ENCODE peak calls at places on chromosomes 4 and X, in seven cellular contexts. E is K562, B is IMR-90, W is mammary epithelial cell, V is neuronal stem cell, M is neural progenitor cell, Z is PC-3. A is an unnamed sample.

GRCh38 chr4:77196866-77197265 is 39.9 kb downstream of the CCNG2 start:
- DNase-seq in Z (no peak), V (no peak), M (no peak), W (no peak), E (no peak), B (no peak), A (no peak)

GRCh38 chr4:55947912-55948725 is 626 bp upstream of the CEP135 start:
- DNase-seq in V (no peak), E (peak; percentile 28), Z (peak; percentile 96), M (no peak), W (peak; percentile 93), B (peak; percentile 98), A (peak; percentile 95)

GRCh38 chr4:41541697-41542096 is 3.7 kb downstream of the LIMCH1 start:
- DNase-seq in B (no peak), V (no peak), Z (no peak), W (no peak), E (no peak), M (no peak), A (peak; percentile 18)

GRCh38 chr4:1863297-1864033 is 7.5 kb upstream of the LETM1 start:
- DNase-seq in V (no peak), B (no peak), M (no peak), E (no peak), Z (no peak), W (no peak), A (no peak)

GRCh38 chrX:27008486-27008885 is 454.7 kb downstream of the PPP4R3C start:
- DNase-seq in E (no peak), Z (no peak), M (peak; percentile 3), V (no peak), W (no peak), B (no peak), A (no peak)

GRCh38 chrX:28585767-28586166 is 1.5 kb upstream of the IL1RAPL1 start:
- DNase-seq in M (peak; percentile 19), V (no peak), B (no peak), W (no peak), Z (no peak), E (no peak), A (no peak)

GRCh38 chrX:51855698-51856097 is 37.7 kb upstream of the MAGED1 start:
- DNase-seq in B (no peak), W (no peak), M (no peak), E (no peak), V (no peak), Z (no peak), A (no peak)

GRCh38 chr4:26993967-26994366 is 133.3 kb downstream of the STIM2 start:
- DNase-seq in M (no peak), E (no peak), W (no peak), V (no peak), Z (no peak), B (no peak), A (no peak)

GRCh38 chr4:47837582-47838294 is at the start of gene CORIN:
- DNase-seq in W (no peak), B (no peak), Z (peak; percentile 15), V (no peak), M (peak; percentile 19), E (no peak), A (no peak)

GRCh38 chr4:118905546-118905945 is 16.9 kb downstream of the SYNPO2 start:
- DNase-seq in B (peak; percentile 57), W (no peak), V (no peak), M (no peak), E (peak; percentile 11), Z (no peak), A (no peak)

GRCh38 chrX:38347136-38347535 is 5.3 kb upstream of the OTC start:
- DNase-seq in B (peak; percentile 52), V (no peak), W (peak; percentile 75), E (no peak), M (no peak), Z (peak; percentile 41), A (peak; percentile 36)

GRCh38 chr4:86496094-86497060 is 97.7 kb upstream of the PTPN13 start:
- DNase-seq in Z (peak; percentile 79), M (peak; percentile 61), E (peak; percentile 51), B (peak; percentile 57), V (no peak), W (peak; percentile 52), A (peak; percentile 25)

GRCh38 chr4:96429657-96430056 is 589.8 kb downstream of the PDHA2 start:
- DNase-seq in W (no peak), M (no peak), E (no peak), B (no peak), Z (no peak), V (no peak), A (no peak)

GRCh38 chr4:144674711-144675110 is 28.8 kb downstream of the HHIP start:
- DNase-seq in W (no peak), E (no peak), M (no peak), V (no peak), Z (no peak), B (no peak), A (no peak)

GRCh38 chrX:116246261-116246660 is 75.7 kb downstream of the AGTR2 start:
- DNase-seq in B (no peak), V (no peak), M (no peak), W (peak; percentile 67), Z (peak; percentile 68), E (no peak), A (peak; percentile 39)

GRCh38 chrX:153634236-153634635 is 12.8 kb upstream of the DUSP9 start:
- DNase-seq in M (no peak), B (no peak), E (no peak), W (no peak), V (no peak), Z (no peak), A (no peak)

GRCh38 chr4:70734168-70734954 is 12.6 kb downstream of the RUFY3 start:
- DNase-seq in V (no peak), B (peak; percentile 55), W (peak; percentile 67), E (no peak), Z (peak; percentile 52), M (peak; percentile 16), A (peak; percentile 60)

GRCh38 chr4:118099106-118099505 is 64.8 kb downstream of the NDST3 start:
- DNase-seq in B (no peak), W (no peak), E (no peak), M (no peak), Z (no peak), V (no peak), A (no peak)

GRCh38 chrX:149528381-149528780 is 12.4 kb upstream of the EOLA1 start:
- DNase-seq in V (no peak), B (no peak), W (no peak), E (no peak), Z (no peak), M (no peak), A (no peak)

DNA sequence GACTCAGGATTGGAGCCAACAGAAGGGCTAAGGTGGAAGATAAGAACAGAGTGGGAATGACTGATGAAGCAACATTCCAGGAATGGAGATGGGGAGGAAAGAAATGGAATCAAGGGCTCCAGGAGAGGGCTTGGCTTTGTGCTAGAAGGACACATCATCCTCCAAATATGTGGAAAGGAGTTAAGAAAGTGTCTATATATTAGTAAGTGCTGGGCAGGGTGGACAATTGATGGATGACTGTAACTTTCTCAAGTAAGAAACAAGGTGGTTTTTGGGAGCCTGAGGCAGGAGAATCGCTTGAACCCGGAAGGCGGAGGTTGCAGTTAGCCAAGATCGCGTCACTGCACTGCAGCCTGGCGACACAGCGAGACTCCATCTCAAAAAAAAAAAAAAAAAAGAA is 71.6 kb upstream of the NFKB1 start:
- DNase-seq in Z (peak; percentile 86), W (peak; percentile 95), M (no peak), V (no peak), B (peak; percentile 75), E (no peak), A (peak; percentile 53)
- H3K27ac ChIP-seq in Z (peak overlapping the region; percentile 67), W (peak overlapping the region; percentile 98), M (no peak overlapping the region), V (no peak overlapping the region), B (no peak overlapping the region), E (no peak overlapping the region), A (no peak overlapping the region)

GRCh38 chr4:82620126-82620525 is 58.3 kb upstream of the TMEM150C start:
- DNase-seq in M (no peak), B (no peak), V (no peak), Z (no peak), E (no peak), W (no peak), A (no peak)

GRCh38 chr4:82621212-82621611 is 59.4 kb upstream of the TMEM150C start:
- DNase-seq in E (no peak), W (no peak), M (peak; percentile 80), B (no peak), Z (no peak), V (peak; percentile 42), A (no peak)

GRCh38 chr4:82624819-82625218 is 63.0 kb upstream of the TMEM150C start:
- DNase-seq in B (no peak), W (no peak), Z (no peak), M (no peak), V (no peak), E (no peak), A (no peak)

GRCh38 chr4:82626251-82626868 is 64.6 kb upstream of the TMEM150C start:
- DNase-seq in V (no peak), W (no peak), Z (no peak), E (no peak), M (no peak), B (no peak), A (no peak)

GRCh38 chr4:82623284-82623683 is 61.5 kb upstream of the TMEM150C start:
- DNase-seq in M (no peak), V (no peak), Z (no peak), B (no peak), E (no peak), W (no peak), A (no peak)
- H2AFZ ChIP-seq in M (no peak overlapping the region), V (no peak overlapping the region), Z (no peak overlapping the region), B (no peak overlapping the region), E (no peak overlapping the region), W (no peak overlapping the region), A (no peak overlapping the region)

DNA sequence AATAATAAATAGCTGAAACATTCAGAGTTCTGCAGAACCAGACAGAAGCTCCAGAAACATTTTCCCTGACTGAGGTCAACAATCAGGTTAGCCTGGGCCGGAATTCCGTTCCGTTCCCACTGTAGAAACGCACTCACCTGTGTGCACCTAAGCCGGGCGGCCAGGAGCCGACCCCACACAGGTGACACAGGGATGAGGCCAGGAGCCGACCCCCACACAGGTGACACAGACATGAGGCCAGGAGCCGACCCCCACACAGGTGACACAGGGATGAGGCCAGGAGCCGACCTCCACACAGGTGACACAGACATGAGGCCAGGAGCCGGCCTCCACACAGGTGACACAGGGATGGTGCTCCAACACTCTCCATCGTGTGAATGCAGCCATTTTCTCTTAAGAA is 21.9 kb downstream of the FAT1 start:
- DNase-seq in Z (no peak), B (no peak), M (no peak), V (no peak), W (no peak), E (no peak), A (no peak)
- H3K9ac ChIP-seq in Z (no peak overlapping the region), B (no peak overlapping the region), M (no peak overlapping the region), V (peak overlapping the region; percentile 45), W (peak overlapping the region; percentile 52), E (no peak overlapping the region), A (peak overlapping the region; percentile 54)

GRCh38 chrX:131826572-131826971 is 196.5 kb upstream of the STK26 start:
- DNase-seq in B (no peak), W (no peak), M (no peak), Z (no peak), V (no peak), E (no peak), A (no peak)

GRCh38 chrX:131816551-131817136 is 206.5 kb upstream of the STK26 start:
- DNase-seq in V (no peak), E (no peak), B (peak; percentile 74), Z (peak; percentile 83), M (no peak), W (peak; percentile 83), A (no peak)

GRCh38 chrX:131818297-131818936 is 204.7 kb upstream of the STK26 start:
- DNase-seq in V (no peak), Z (peak; percentile 21), W (peak; percentile 50), B (no peak), E (no peak), M (no peak), A (no peak)

GRCh38 chrX:131827935-131828334 is 195.2 kb upstream of the STK26 start:
- DNase-seq in M (peak; percentile 79), W (no peak), Z (peak; percentile 55), B (no peak), V (peak; percentile 42), E (peak; percentile 59), A (no peak)

GRCh38 chrX:131821945-131822622 is 201.0 kb upstream of the STK26 start:
- DNase-seq in M (no peak), W (peak; percentile 69), B (peak; percentile 85), E (no peak), V (no peak), Z (no peak), A (no peak)
- H3K27ac ChIP-seq in M (no peak overlapping the region), W (peak overlapping the region; percentile 55), B (peak overlapping the region; percentile 94), E (no peak overlapping the region), V (no peak overlapping the region), Z (no peak overlapping the region), A (peak overlapping the region; percentile 82)